ENCODE peak calls at places on chromosomes 3 and 15, in five cellular contexts. O is heart left ventricle, N is IMR-90, B is cardiac fibroblast, U is MM.1S. Z is an unnamed sample.

GRCh38 chr3:145952541-145952940 is 208.4 kb downstream of the PLOD2 start:
- DNase-seq in O (no peak), N (peak), B (peak), U (no peak), Z (no peak)

GRCh38 chr3:10465161-10465560 is 40.2 kb downstream of the ATP2B2 start:
- DNase-seq in O (no peak), N (no peak), B (no peak), U (no peak), Z (no peak)

GRCh38 chr15:39922450-39923092 is 2.5 kb upstream of the GPR176 start:
- DNase-seq in O (no peak), N (no peak), B (no peak), U (no peak), Z (no peak)

GRCh38 chr3:193816656-193817311 is 223.8 kb downstream of the OPA1 start:
- DNase-seq in O (peak), N (peak), B (peak), U (no peak), Z (no peak)

GRCh38 chr15:55937040-55937439 is 56.4 kb downstream of the NEDD4 start:
- DNase-seq in O (no peak), N (peak), B (peak), U (no peak), Z (no peak)

GRCh38 chr3:129794319-129795201 is 99.0 kb downstream of the TMCC1 start:
- DNase-seq in O (peak), N (no peak), B (peak), U (no peak), Z (no peak)

GRCh38 chr15:38810686-38811085 is 246.1 kb upstream of the RASGRP1 start:
- DNase-seq in O (no peak), N (peak), B (no peak), U (no peak), Z (no peak)

GRCh38 chr3:17639765-17640164 is 102.7 kb downstream of the TBC1D5 start:
- DNase-seq in O (no peak), N (peak), B (peak), U (no peak), Z (no peak)

GRCh38 chr3:43855674-43856299 is 165.0 kb downstream of the ABHD5 start:
- DNase-seq in O (peak), N (peak), B (peak), U (peak), Z (peak)

GRCh38 chr3:184641430-184641829 is 70.4 kb downstream of the MAGEF1 start:
- DNase-seq in O (no peak), N (no peak), B (no peak), U (no peak), Z (no peak)

GRCh38 chr3:72162649-72163184 is 377.8 kb upstream of the PROK2 start:
- DNase-seq in O (no peak), N (no peak), B (peak), U (no peak), Z (no peak)

GRCh38 chr3:131109156-131109555 is 82.5 kb downstream of the NEK11 start:
- DNase-seq in O (no peak), N (no peak), B (no peak), U (no peak), Z (no peak)

GRCh38 chr3:58052373-58053273 is 44.4 kb downstream of the FLNB start:
- DNase-seq in O (peak), N (peak), B (peak), U (no peak), Z (no peak)

GRCh38 chr3:46449755-46450552 is 14.8 kb downstream of the LTF start:
- DNase-seq in O (no peak), N (peak), B (no peak), U (no peak), Z (no peak)

GRCh38 chr15:22808240-22808639 is 21.8 kb downstream of the NIPA1 start:
- DNase-seq in O (no peak), N (no peak), B (no peak), U (no peak), Z (no peak)

GRCh38 chr15:62297933-62298332 is 132.8 kb upstream of the C2CD4B start:
- DNase-seq in O (no peak), N (no peak), B (no peak), U (peak), Z (no peak)

GRCh38 chr3:111846717-111847116 is 12.3 kb upstream of the PHLDB2 start:
- DNase-seq in O (no peak), N (peak), B (peak), U (no peak), Z (no peak)

GRCh38 chr3:170752571-170753155 is 117.3 kb downstream of the RPL22L1 start:
- DNase-seq in O (no peak), N (no peak), B (no peak), U (no peak), Z (no peak)

GRCh38 chr3:136984837-136985236 is 27.1 kb downstream of the IL20RB start:
- DNase-seq in O (no peak), N (peak), B (peak), U (no peak), Z (no peak)

GRCh38 chr15:99279783-99280307 is 28.6 kb downstream of the LRRC28 start:
- DNase-seq in O (no peak), N (no peak), B (no peak), U (no peak), Z (no peak)

GRCh38 chr15:93250905-93251304 is 161.9 kb upstream of the RGMA start:
- DNase-seq in O (peak), N (no peak), B (no peak), U (no peak), Z (no peak)

GRCh38 chr3:194974468-194975135 is 288.9 kb downstream of the FAM43A start:
- DNase-seq in O (no peak), N (no peak), B (no peak), U (no peak), Z (no peak)

GRCh38 chr3:190968616-190969015 is 106.1 kb upstream of the GMNC start:
- DNase-seq in O (no peak), N (no peak), B (no peak), U (no peak), Z (no peak)

GRCh38 chr3:148866261-148866660 is 1.2 kb downstream of the CPA3 start:
- DNase-seq in O (no peak), N (peak), B (peak), U (no peak), Z (no peak)

GRCh38 chr3:55305714-55306485 is 181.2 kb downstream of the WNT5A start:
- DNase-seq in O (no peak), N (peak), B (no peak), U (no peak), Z (no peak)

GRCh38 chr15:65901336-65901735 is 32.0 kb downstream of the RAB11A start:
- DNase-seq in O (no peak), N (no peak), B (no peak), U (no peak), Z (no peak)

GRCh38 chr3:126269360-126269759 is 87.8 kb downstream of the KLF15 start:
- DNase-seq in O (no peak), N (peak), B (no peak), U (no peak), Z (no peak)

GRCh38 chr15:70060214-70061085 is 37.3 kb downstream of the TLE3 start:
- DNase-seq in O (no peak), N (no peak), B (no peak), U (no peak), Z (no peak)

GRCh38 chr3:24493951-24494615 is 567 bp downstream of the THRB start:
- DNase-seq in O (peak), N (no peak), B (peak), U (no peak), Z (peak)

GRCh38 chr3:193391902-193392301 is 13.3 kb upstream of the ATP13A5 start:
- DNase-seq in O (no peak), N (no peak), B (no peak), U (no peak), Z (no peak)

GRCh38 chr3:42545284-42545900 is 36.4 kb downstream of the SEC22C start:
- DNase-seq in O (no peak), N (no peak), B (no peak), U (no peak), Z (no peak)
- TF ChIP-seq CTCF in O (no peak), N (no peak), B (no peak), U (no peak), Z (no peak)

GRCh38 chr15:79595995-79596622 is 164.0 kb downstream of the MINAR1 start:
- DNase-seq in O (no peak), N (peak), B (peak), U (peak), Z (peak)
- H3K4me3 ChIP-seq in O (no peak), N (no peak), B (no peak), U (peak), Z (no peak)

GRCh38 chr3:53198256-53198977 is 37.4 kb downstream of the PRKCD start:
- DNase-seq in O (no peak), N (no peak), B (no peak), U (no peak), Z (no peak)

GRCh38 chr3:53198996-53199395 is 38.0 kb downstream of the PRKCD start:
- DNase-seq in O (no peak), N (no peak), B (no peak), U (no peak), Z (no peak)

GRCh38 chr3:53201190-53201504 is 40.1 kb downstream of the PRKCD start:
- DNase-seq in O (no peak), N (no peak), B (no peak), U (no peak), Z (no peak)

GRCh38 chr3:53200501-53201189 is 39.6 kb downstream of the PRKCD start:
- DNase-seq in O (no peak), N (no peak), B (no peak), U (no peak), Z (no peak)

DNA sequence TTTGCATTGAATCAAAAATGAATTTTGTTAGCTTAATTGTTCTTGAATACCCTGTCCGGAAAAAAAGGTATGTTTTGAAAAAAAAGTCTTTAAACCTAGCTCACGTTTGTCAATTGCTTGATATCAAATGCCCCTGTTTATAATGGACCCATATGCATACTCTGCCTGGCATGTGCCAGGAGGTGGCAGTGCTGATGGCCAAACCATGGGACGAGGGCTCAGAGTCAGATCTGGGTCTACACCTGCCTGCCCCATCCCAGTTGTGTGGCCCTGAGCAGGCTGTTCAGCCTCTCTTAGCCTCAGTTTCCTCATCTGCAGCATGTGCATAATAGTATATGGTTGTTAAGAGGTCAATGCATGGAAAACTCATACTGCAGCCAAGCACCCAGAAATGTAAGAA is 38.8 kb downstream of the PRKCD start:
- DNase-seq in O (no peak), N (no peak), B (no peak), U (no peak), Z (no peak)
- TF ChIP-seq CTCF in O (no peak), N (peak), B (no peak), U (no peak), Z (peak)

GRCh38 chr3:52237006-52237658 is 1.8 kb downstream of the TWF2 start:
- DNase-seq in O (no peak), N (no peak), B (no peak), U (no peak), Z (no peak)
- H3K4me3 ChIP-seq in O (no peak), N (peak), B (peak), U (no peak), Z (peak)

DNA sequence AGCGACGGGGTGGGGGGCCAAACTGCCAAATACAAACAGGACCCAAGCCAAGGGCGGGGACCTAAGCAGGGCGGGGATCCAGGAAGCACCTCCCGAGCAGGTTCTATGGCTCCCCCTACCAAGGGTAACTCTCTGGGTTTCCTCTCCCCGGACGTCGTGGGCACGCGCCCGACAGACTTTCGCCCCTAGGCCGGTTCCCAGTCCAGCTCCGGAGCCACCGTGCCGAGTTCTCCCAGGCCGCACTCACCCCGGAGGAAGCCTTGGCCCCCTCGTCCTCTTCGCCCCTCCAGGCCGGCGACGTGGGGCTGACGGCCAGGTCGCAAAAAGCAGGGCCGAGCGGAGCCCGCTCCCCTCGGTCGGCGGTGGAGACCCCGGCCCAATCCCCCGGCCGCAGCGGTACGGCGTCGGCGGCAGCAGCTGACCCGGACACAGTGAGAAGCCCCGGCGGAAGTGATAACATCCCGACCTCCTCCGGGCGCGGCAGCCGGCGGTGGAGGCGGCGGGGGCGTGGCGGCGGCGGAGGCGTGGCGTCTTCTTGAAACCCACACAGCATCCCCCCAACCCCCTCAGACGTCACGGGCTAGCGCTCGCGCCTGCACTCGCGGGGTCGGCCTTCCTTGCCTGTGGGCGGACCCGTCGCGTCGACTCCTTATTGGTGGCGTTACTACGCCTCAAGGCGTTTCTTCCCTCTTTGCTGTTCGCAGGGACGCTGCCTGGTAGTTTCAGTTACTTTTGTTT is at the start of gene BNIP2:
- DNase-seq in O (peak), N (peak), B (peak), U (peak), Z (peak)
- TF ChIP-seq CTCF in O (no peak), N (no peak), B (no peak), U (no peak), Z (no peak)

Z was measured in LNCaP clone FGC.